ENCODE peak calls at places on chromosomes 11 and 22, in six cellular contexts. Z is SK-N-SH, I is HepG2, N is GM23338, Q is HCT116, P is K562. Y is an unnamed sample.

GRCh38 chr11:47340010-47340409 is 12.5 kb downstream of the MYBPC3 start:
- DNase-seq in Z (no peak), I (no peak), N (no peak), Q (no peak), P (no peak), Y (no peak)

GRCh38 chr11:116478205-116478604 is 294.6 kb downstream of the BUD13 start:
- DNase-seq in Z (no peak), I (no peak), N (no peak), Q (no peak), P (no peak), Y (no peak)

GRCh38 chr11:2419638-2420501 is 19.3 kb downstream of the TSSC4 start:
- DNase-seq in Z (peak; percentile 89), I (peak; percentile 66), N (peak; percentile 87), Q (peak; percentile 52), P (peak; percentile 84), Y (peak; percentile 78)

GRCh38 chr22:42621505-42622002 is 6.9 kb upstream of the POLDIP3 start:
- DNase-seq in Z (peak; percentile 89), I (peak; percentile 47), N (peak; percentile 96), Q (peak; percentile 50), P (peak; percentile 80), Y (no peak)

GRCh38 chr22:36299295-36299694 is 46.4 kb downstream of the APOL1 start:
- DNase-seq in Z (no peak), I (no peak), N (no peak), Q (no peak), P (no peak), Y (no peak)

GRCh38 chr11:102599642-102600261 is 25.4 kb downstream of the MMP20 start:
- DNase-seq in Z (no peak), I (peak; percentile 89), N (no peak), Q (peak; percentile 97), P (peak; percentile 5), Y (peak; percentile 95)

GRCh38 chr11:79192836-79193235 is 248.0 kb downstream of the TENM4 start:
- DNase-seq in Z (no peak), I (no peak), N (no peak), Q (no peak), P (no peak), Y (no peak)

GRCh38 chr11:11312738-11313137 is 40.3 kb downstream of the CSNK2A3 start:
- DNase-seq in Z (no peak), I (no peak), N (peak; percentile 8), Q (no peak), P (no peak), Y (no peak)

GRCh38 chr11:77147668-77148321 is 19.7 kb downstream of the MYO7A start:
- DNase-seq in Z (no peak), I (no peak), N (peak; percentile 81), Q (no peak), P (peak; percentile 69), Y (no peak)

GRCh38 chr22:37103151-37103550 is 6.4 kb downstream of the TMPRSS6 start:
- DNase-seq in Z (no peak), I (no peak), N (no peak), Q (no peak), P (no peak), Y (no peak)

GRCh38 chr11:58928691-58929090 is 10.6 kb upstream of the GLYATL1 start:
- DNase-seq in Z (no peak), I (no peak), N (peak; percentile 9), Q (no peak), P (no peak), Y (no peak)

GRCh38 chr11:118620529-118621070 is 13.2 kb downstream of the PHLDB1 start:
- DNase-seq in Z (no peak), I (peak; percentile 90), N (no peak), Q (no peak), P (peak; percentile 76), Y (no peak)

GRCh38 chr11:118621071-118621815 is 13.8 kb downstream of the PHLDB1 start:
- DNase-seq in Z (peak; percentile 93), I (peak; percentile 85), N (peak; percentile 95), Q (peak; percentile 51), P (peak; percentile 84), Y (no peak)

GRCh38 chr11:118619444-118620205 is 12.2 kb downstream of the PHLDB1 start:
- DNase-seq in Z (no peak), I (no peak), N (no peak), Q (no peak), P (no peak), Y (no peak)

GRCh38 chr11:118618115-118618990 is 10.9 kb downstream of the PHLDB1 start:
- DNase-seq in Z (no peak), I (no peak), N (no peak), Q (no peak), P (no peak), Y (no peak)

GRCh38 chr11:118618991-118619375 is 11.6 kb downstream of the PHLDB1 start:
- DNase-seq in Z (no peak), I (no peak), N (no peak), Q (no peak), P (no peak), Y (no peak)
- TF ChIP-seq REST in Z (no peak), I (no peak), N (no peak), Q (no peak), P (no peak), Y (no peak)

GRCh38 chr11:85718126-85718943 is 32.3 kb upstream of the CCDC89 start:
- DNase-seq in Z (no peak), I (no peak), N (no peak), Q (no peak), P (no peak), Y (no peak)
- H3K4me3 ChIP-seq in Z (peak overlapping the region; percentile 41), I (no peak overlapping the region), N (peak overlapping the region; percentile 21), Q (no peak overlapping the region), P (no peak overlapping the region), Y (peak overlapping the region; percentile 41)

DNA sequence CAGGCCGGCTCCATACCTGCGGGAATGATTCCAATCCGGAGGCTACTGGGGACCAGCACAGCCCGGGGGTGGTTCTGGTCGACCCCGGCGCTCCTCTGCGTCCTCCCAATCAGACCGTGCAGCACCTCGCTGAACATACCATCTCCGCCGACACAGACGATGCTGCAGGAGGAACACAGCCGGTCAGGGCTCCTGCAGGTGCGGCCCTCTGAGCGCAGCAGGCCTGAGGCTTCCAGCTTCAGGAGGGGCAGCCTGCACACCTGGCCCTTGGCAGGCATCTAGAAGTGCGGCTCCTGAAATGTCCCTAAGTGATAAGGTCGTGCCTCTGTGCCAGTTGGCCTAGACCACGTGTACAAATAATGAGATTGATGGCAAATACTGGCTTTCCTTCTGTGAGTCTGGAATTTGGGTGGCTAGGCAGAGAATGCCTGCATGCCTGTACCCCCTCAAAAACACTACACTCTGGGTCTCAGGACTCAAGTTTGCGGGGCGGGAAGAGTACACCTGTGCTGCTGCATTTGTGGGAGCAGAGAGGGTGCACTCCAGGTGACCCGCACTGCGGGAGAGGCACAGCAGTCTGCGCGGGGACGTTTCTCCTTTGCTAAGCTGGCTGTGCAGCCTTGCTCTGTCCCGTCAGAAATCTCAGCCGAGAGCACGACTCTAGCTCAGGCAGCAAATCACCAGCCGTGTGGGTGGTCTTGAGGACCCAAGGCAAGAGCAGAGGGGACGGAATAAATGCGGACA is 30.1 kb downstream of the CERK start:
- DNase-seq in Z (no peak), I (no peak), N (no peak), Q (no peak), P (no peak), Y (no peak)
- H3K36me3 ChIP-seq in Z (peaks cover 50% of the 10 kb centered on the region), I (peaks cover 81% of the 10 kb centered on the region), N (peaks cover 21% of the 10 kb centered on the region), Q (peaks cover 16% of the 10 kb centered on the region), P (peaks cover 36% of the 10 kb centered on the region), Y (peaks cover 3% of the 10 kb centered on the region)

GRCh38 chr11:94130589-94131362 is 2.1 kb downstream of the PANX1 start:
- DNase-seq in Z (no peak), I (no peak), N (no peak), Q (no peak), P (no peak), Y (no peak)
- TF ChIP-seq REST in Z (no peak), I (no peak), N (no peak), Q (no peak), P (no peak), Y (no peak)

GRCh38 chr11:69819541-69820070 is 390 bp upstream of the FGF3 start:
- DNase-seq in Z (peak; percentile 81), I (no peak), N (peak; percentile 56), Q (no peak), P (no peak), Y (no peak)

GRCh38 chr11:69821511-69822040 is 2.4 kb upstream of the FGF3 start:
- DNase-seq in Z (no peak), I (no peak), N (no peak), Q (no peak), P (no peak), Y (no peak)

GRCh38 chr11:69819109-69819490 is at the start of gene FGF3:
- DNase-seq in Z (no peak), I (no peak), N (peak; percentile 38), Q (no peak), P (no peak), Y (no peak)

GRCh38 chr11:69818243-69819108 is 740 bp downstream of the FGF3 start:
- DNase-seq in Z (peak; percentile 56), I (no peak), N (peak; percentile 48), Q (no peak), P (no peak), Y (no peak)

GRCh38 chr11:69820441-69820840 is 1.2 kb upstream of the FGF3 start:
- DNase-seq in Z (no peak), I (no peak), N (no peak), Q (no peak), P (no peak), Y (no peak)
- H3K4me3 ChIP-seq in Z (no peak overlapping the region), I (no peak overlapping the region), N (no peak overlapping the region), Q (no peak overlapping the region), P (no peak overlapping the region), Y (no peak overlapping the region)

GRCh38 chr11:112004389-112004788 is 20.8 kb upstream of the DLAT start:
- DNase-seq in Z (peak; percentile 28), I (peak; percentile 15), N (peak; percentile 68), Q (peak; percentile 10), P (peak; percentile 53), Y (no peak)

GRCh38 chr11:112000703-112001102 is 24.5 kb upstream of the DLAT start:
- DNase-seq in Z (no peak), I (no peak), N (no peak), Q (no peak), P (no peak), Y (no peak)

GRCh38 chr11:111999111-111999510 is 26.1 kb upstream of the DLAT start:
- DNase-seq in Z (no peak), I (no peak), N (no peak), Q (no peak), P (no peak), Y (no peak)

GRCh38 chr11:112005422-112006094 is 19.6 kb upstream of the DLAT start:
- DNase-seq in Z (no peak), I (no peak), N (no peak), Q (no peak), P (no peak), Y (no peak)

GRCh38 chr11:112002491-112003216 is 22.6 kb upstream of the DLAT start:
- DNase-seq in Z (no peak), I (no peak), N (no peak), Q (no peak), P (no peak), Y (no peak)
- H3K36me3 ChIP-seq in Z (peaks cover 46% of the 10 kb centered on the region), I (peaks cover 16% of the 10 kb centered on the region), N (peaks cover 7% of the 10 kb centered on the region), Q (no peaks in the 10 kb centered on the region), P (peaks cover 3% of the 10 kb centered on the region), Y (no peaks in the 10 kb centered on the region)